ENCODE peak calls at places on chromosomes 4 and X, in eight cellular contexts. U is chondrocyte; K is mammary epithelial cell; C is uterus; F is CD4-positive, alpha-beta T cell; D is lower leg skin; J is lower lobe of right lung; M is fibroblast of mammary gland. Y is an unnamed sample.

GRCh38 chr4:169263791-169264392 is 6.9 kb downstream of the SH3RF1 start:
- DNase-seq in F (no peak), C (no peak), U (no peak), K (no peak), M (no peak), J (peak), D (no peak), Y (no peak)

GRCh38 chr4:159229164-159229563 is 126.3 kb downstream of the RAPGEF2 start:
- DNase-seq in C (no peak), K (peak), J (no peak), D (no peak), U (no peak), F (no peak), M (no peak), Y (no peak)

GRCh38 chrX:134513091-134513490 is 53.1 kb downstream of the HPRT1 start:
- DNase-seq in J (no peak), K (peak), F (no peak), D (no peak), C (no peak), U (no peak), M (peak), Y (peak)

GRCh38 chr4:173522160-173522873 is 7.7 kb downstream of the HAND2 start:
- DNase-seq in U (no peak), K (no peak), J (no peak), M (peak), C (peak), F (no peak), D (peak), Y (no peak)

GRCh38 chr4:123528501-123529277 is 132.1 kb downstream of the SPRY1 start:
- DNase-seq in M (no peak), F (no peak), K (peak), U (no peak), J (no peak), C (no peak), D (no peak), Y (no peak)

GRCh38 chr4:85376285-85376684 is 98.7 kb upstream of the ARHGAP24 start:
- DNase-seq in K (no peak), J (no peak), D (no peak), U (no peak), M (no peak), F (no peak), C (no peak), Y (no peak)

GRCh38 chr4:120055795-120056194 is 10.9 kb downstream of the MAD2L1 start:
- DNase-seq in J (no peak), C (no peak), K (no peak), M (no peak), F (no peak), U (no peak), D (no peak), Y (no peak)

GRCh38 chrX:44054863-44055601 is 81.8 kb upstream of the NDP start:
- DNase-seq in F (no peak), K (no peak), U (no peak), D (no peak), J (no peak), M (no peak), C (no peak), Y (no peak)

GRCh38 chrX:74291577-74291963 is 12.4 kb upstream of the ZCCHC13 start:
- DNase-seq in J (no peak), C (no peak), K (no peak), F (no peak), D (no peak), U (no peak), M (no peak), Y (no peak)

GRCh38 chr4:90209922-90210321 is 82.7 kb downstream of the CCSER1 start:
- DNase-seq in C (no peak), M (no peak), F (no peak), U (no peak), D (no peak), J (no peak), K (no peak), Y (peak)

GRCh38 chrX:153782324-153782723 is 1.5 kb downstream of the SRPK3 start:
- DNase-seq in C (no peak), M (no peak), K (no peak), D (no peak), J (no peak), F (no peak), U (no peak), Y (no peak)

GRCh38 chr4:41301137-41301536 is 44.4 kb downstream of the UCHL1 start:
- DNase-seq in K (no peak), U (no peak), J (no peak), F (no peak), M (no peak), C (no peak), D (no peak), Y (no peak)

GRCh38 chr4:186693159-186693815 is 30.4 kb downstream of the FAT1 start:
- DNase-seq in D (peak), K (peak), F (no peak), U (no peak), J (peak), C (peak), M (peak), Y (peak)

GRCh38 chr4:27327421-27328181 is 467.0 kb downstream of the STIM2 start:
- DNase-seq in K (no peak), U (no peak), C (no peak), F (no peak), J (no peak), M (peak), D (no peak), Y (no peak)

GRCh38 chrX:152276277-152276676 is 137.9 kb upstream of the MAGEA10 start:
- DNase-seq in F (no peak), U (no peak), J (no peak), D (no peak), M (no peak), C (no peak), K (peak), Y (no peak)

GRCh38 chrX:118727686-118728339 is 407 bp downstream of the IL13RA1 start:
- DNase-seq in D (no peak), F (no peak), K (peak), M (peak), J (peak), U (no peak), C (peak), Y (peak)

GRCh38 chr4:8346838-8347605 is 77.5 kb downstream of the HTRA3 start:
- DNase-seq in K (no peak), M (no peak), U (peak), C (no peak), J (no peak), D (peak), F (no peak), Y (no peak)

GRCh38 chr4:158094413-158095110 is 78.3 kb downstream of the GASK1B start:
- DNase-seq in C (peak), M (peak), U (no peak), J (no peak), F (no peak), K (peak), D (no peak), Y (peak)

GRCh38 chr4:64538219-64538618 is 129.0 kb upstream of the TECRL start:
- DNase-seq in U (no peak), D (no peak), K (no peak), J (no peak), C (no peak), M (no peak), F (no peak), Y (peak)

GRCh38 chrX:153608821-153609220 is 9.9 kb upstream of the CCNQ start:
- DNase-seq in F (no peak), D (no peak), K (no peak), M (peak), C (no peak), U (no peak), J (no peak), Y (no peak)

GRCh38 chrX:13101439-13102139 is 57.2 kb upstream of the FAM9C start:
- DNase-seq in U (no peak), M (peak), K (peak), F (peak), D (peak), C (peak), J (peak), Y (peak)

GRCh38 chr4:5866841-5867782 is 25.8 kb downstream of the CRMP1 start:
- DNase-seq in C (no peak), K (no peak), D (no peak), U (no peak), J (no peak), M (no peak), F (no peak), Y (no peak)

GRCh38 chrX:69179380-69179911 is 14.2 kb upstream of the PJA1 start:
- DNase-seq in K (no peak), J (no peak), U (no peak), F (no peak), C (peak), D (no peak), M (peak), Y (no peak)

GRCh38 chrX:30373479-30373878 is 64.3 kb upstream of the NR0B1 start:
- DNase-seq in C (no peak), M (peak), D (no peak), K (no peak), J (no peak), F (no peak), U (no peak), Y (no peak)

GRCh38 chrX:18961686-18962085 is 22.2 kb downstream of the PHKA2 start:
- DNase-seq in J (no peak), M (peak), K (no peak), F (no peak), D (no peak), U (no peak), C (no peak), Y (no peak)

GRCh38 chr4:107392951-107393350 is 327.1 kb downstream of the PAPSS1 start:
- DNase-seq in J (no peak), C (peak), F (no peak), D (peak), M (peak), U (no peak), K (no peak), Y (no peak)

GRCh38 chr4:86822136-86822535 is 27.0 kb downstream of the SLC10A6 start:
- DNase-seq in K (no peak), J (no peak), D (no peak), U (no peak), M (no peak), C (no peak), F (no peak), Y (peak)

GRCh38 chrX:21167028-21167427 is 207.2 kb upstream of the CNKSR2 start:
- DNase-seq in K (no peak), C (no peak), M (no peak), F (no peak), D (no peak), J (no peak), U (no peak), Y (no peak)

GRCh38 chr4:54315561-54315960 is 86.5 kb downstream of the PDGFRA start:
- DNase-seq in M (no peak), K (no peak), F (no peak), J (no peak), C (no peak), U (no peak), D (no peak), Y (no peak)

GRCh38 chr4:77481856-77482255 is 123.8 kb upstream of the CXCL13 start:
- DNase-seq in M (peak), U (no peak), D (no peak), J (no peak), C (no peak), F (no peak), K (peak), Y (no peak)

GRCh38 chrX:129769467-129770154 is 10.1 kb upstream of the SASH3 start:
- DNase-seq in K (no peak), U (no peak), J (no peak), C (no peak), F (peak), D (no peak), M (no peak), Y (no peak)

GRCh38 chr4:84708406-84709135 is 125.6 kb downstream of the CDS1 start:
- DNase-seq in K (no peak), M (peak), U (no peak), D (no peak), J (no peak), F (no peak), C (no peak), Y (no peak)

DNA sequence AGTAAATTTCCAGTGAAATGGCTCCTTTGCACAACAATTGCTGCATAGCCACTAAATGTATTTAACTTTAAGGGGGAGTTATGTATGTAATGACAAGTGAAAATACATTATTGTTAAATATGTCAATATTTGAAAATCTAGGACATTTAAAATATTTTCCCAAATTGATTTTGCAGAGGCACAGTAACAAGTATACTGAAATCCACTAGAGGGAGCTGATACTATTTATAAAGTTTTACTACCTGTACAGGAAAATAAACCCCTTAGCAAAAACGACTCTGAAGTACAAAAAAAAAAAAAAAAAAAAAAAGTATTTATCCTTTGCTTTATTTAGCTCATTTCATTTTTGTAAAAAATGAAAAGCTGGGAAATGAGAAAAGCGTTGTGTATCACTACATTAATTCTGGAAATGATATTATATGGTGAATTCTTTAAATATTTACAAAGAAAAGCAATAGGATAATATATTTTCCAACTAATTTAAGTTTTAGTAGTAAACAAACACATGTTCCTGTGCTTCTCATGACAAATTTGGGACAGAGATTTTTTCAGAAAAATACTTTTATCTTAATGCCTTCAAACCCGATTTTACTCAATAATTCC is 727.7 kb downstream of the DMD start:
- DNase-seq in J (no peak), M (no peak), C (no peak), K (no peak), D (no peak), U (no peak), F (no peak), Y (peak)
- TF ChIP-seq CTCF in J (no peak), M (peak), C (no peak), K (peak), D (no peak), U (peak), F (no peak), Y (peak)

DNA sequence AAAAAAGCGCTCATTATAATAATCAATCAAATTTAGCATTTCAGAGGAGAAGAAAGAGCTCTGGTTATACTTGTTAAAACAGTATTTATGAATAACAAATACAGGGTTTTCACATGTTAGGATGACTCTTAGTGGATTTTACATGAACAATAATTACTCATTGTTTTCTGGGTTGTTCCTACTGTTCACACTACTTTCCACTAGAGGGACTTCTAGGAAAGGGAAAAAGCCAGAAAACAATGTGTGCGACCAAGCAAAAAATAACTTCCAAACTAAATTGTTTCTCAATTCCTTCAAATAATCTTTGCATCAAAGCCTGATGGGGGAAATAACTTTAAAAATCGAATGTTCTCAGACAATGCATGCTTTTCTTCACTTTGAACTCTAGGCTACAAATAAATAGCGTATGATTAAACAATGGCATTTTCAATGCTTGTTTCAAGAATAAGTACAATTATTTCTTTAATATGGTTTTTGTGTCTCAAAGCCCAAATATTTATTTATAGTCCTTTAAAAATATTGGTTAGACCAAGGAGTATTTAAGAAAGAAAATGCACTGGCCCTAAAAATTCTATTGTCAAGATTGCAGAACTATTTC is 72.0 kb upstream of the ETNPPL start:
- DNase-seq in F (no peak), M (peak), J (no peak), C (no peak), K (peak), D (no peak), U (no peak), Y (peak)
- TF ChIP-seq CTCF in F (peak), M (peak), J (peak), C (peak), K (peak), D (no peak), U (peak), Y (peak)

GRCh38 chrX:8868906-8869305 is 67.7 kb upstream of the FAM9A start:
- DNase-seq in M (peak), C (no peak), K (peak), J (no peak), F (no peak), D (no peak), U (no peak), Y (peak)
- TF ChIP-seq CTCF in M (peak), C (peak), K (no peak), J (no peak), F (no peak), D (no peak), U (peak), Y (peak)

GRCh38 chr4:97720869-97721432 is 422.3 kb downstream of the STPG2 start:
- DNase-seq in D (no peak), J (no peak), U (no peak), F (no peak), K (peak), M (peak), C (no peak), Y (peak)
- TF ChIP-seq CTCF in D (no peak), J (no peak), U (peak), F (no peak), K (peak), M (peak), C (no peak), Y (peak)

GRCh38 chr4:176334066-176334465 is 14.3 kb downstream of the SPCS3 start:
- DNase-seq in C (no peak), F (no peak), U (no peak), K (no peak), M (no peak), D (no peak), J (no peak), Y (no peak)
- TF ChIP-seq CTCF in C (no peak), F (no peak), U (no peak), K (no peak), M (no peak), D (no peak), J (no peak), Y (no peak)

DNA sequence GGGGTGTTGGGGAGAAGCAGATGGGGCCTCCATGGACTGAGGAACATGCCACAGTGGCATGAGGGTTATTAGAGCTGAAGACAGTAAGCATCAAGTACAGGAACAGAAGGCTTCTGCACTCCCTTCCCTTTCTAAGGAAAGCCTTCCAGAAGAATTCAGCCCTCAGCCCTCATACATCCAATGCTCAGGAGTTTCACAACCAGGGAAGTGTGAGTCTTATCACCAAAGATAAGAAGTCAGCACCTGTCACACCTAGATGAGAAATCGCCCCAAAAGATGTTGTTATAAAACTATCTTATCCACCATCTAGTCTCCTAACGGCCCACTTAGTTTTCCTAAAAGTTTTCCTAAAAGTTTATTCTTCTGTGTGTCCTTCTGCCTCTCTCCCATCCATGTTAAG is 78.0 kb upstream of the STS start:
- DNase-seq in F (no peak), U (no peak), D (no peak), J (no peak), K (no peak), M (no peak), C (no peak), Y (no peak)
- TF ChIP-seq CTCF in F (no peak), U (no peak), D (no peak), J (no peak), K (no peak), M (no peak), C (no peak), Y (no peak)

GRCh38 chrX:2398341-2398656 is 102.5 kb downstream of the DHRSX start:
- DNase-seq in M (no peak), F (no peak), U (no peak), J (no peak), C (no peak), D (peak), K (no peak), Y (no peak)
- TF ChIP-seq CTCF in M (no peak), F (no peak), U (no peak), J (no peak), C (no peak), D (no peak), K (no peak), Y (no peak)

GRCh38 chrX:121000589-121000988 is 15.0 kb upstream of the CT47A1 start:
- DNase-seq in M (peak), F (no peak), K (peak), J (no peak), D (no peak), C (no peak), U (no peak), Y (peak)
- TF ChIP-seq CTCF in M (peak), F (no peak), K (peak), J (no peak), D (no peak), C (no peak), U (peak), Y (peak)

GRCh38 chr4:153075836-153076235 is 128.4 kb upstream of the TRIM2 start:
- DNase-seq in K (no peak), U (no peak), J (no peak), F (no peak), D (peak), C (no peak), M (no peak), Y (no peak)
- TF ChIP-seq CTCF in K (no peak), U (no peak), J (no peak), F (no peak), D (no peak), C (no peak), M (no peak), Y (no peak)